ENCODE peak calls at places on chromosomes 12 and 14, in five cellular contexts. N is upper lobe of left lung, R is breast epithelium, L is K562, W is stomach. Q is an unnamed sample.

GRCh38 chr12:88266851-88267360 is 124.8 kb downstream of the TMTC3 start:
- DNase-seq in R (no peak), N (no peak), W (no peak), L (no peak), Q (no peak)

GRCh38 chr12:104699489-104700194 is 242.9 kb downstream of the CHST11 start:
- DNase-seq in R (no peak), N (no peak), L (no peak), W (no peak), Q (no peak)

GRCh38 chr14:24054646-24055045 is 2.8 kb downstream of the CARMIL3 start:
- DNase-seq in L (no peak), N (peak; percentile 9), R (no peak), W (no peak), Q (no peak)

GRCh38 chr14:23418021-23418420 is 9.9 kb upstream of the MYH6 start:
- DNase-seq in R (no peak), L (no peak), W (no peak), N (no peak), Q (no peak)

GRCh38 chr12:132869551-132869950 is 17.9 kb downstream of the CHFR start:
- DNase-seq in R (no peak), L (no peak), N (no peak), W (no peak), Q (no peak)

GRCh38 chr12:79016181-79016580 is 151.6 kb downstream of the SYT1 start:
- DNase-seq in R (no peak), L (no peak), W (no peak), N (no peak), Q (no peak)

GRCh38 chr14:56219666-56220413 is 101.6 kb downstream of the PELI2 start:
- DNase-seq in N (no peak), L (peak; percentile 89), R (no peak), W (no peak), Q (no peak)

GRCh38 chr14:104935026-104935650 is 10.5 kb downstream of the PLD4 start:
- DNase-seq in L (no peak), W (no peak), N (no peak), R (peak; percentile 32), Q (no peak)

GRCh38 chr12:129659927-129660326 is 243.9 kb downstream of the TMEM132D start:
- DNase-seq in R (no peak), W (no peak), L (peak; percentile 61), N (no peak), Q (no peak)

GRCh38 chr12:129660961-129661360 is 242.9 kb downstream of the TMEM132D start:
- DNase-seq in L (peak; percentile 13), N (no peak), R (no peak), W (no peak), Q (no peak)

GRCh38 chr12:129662184-129662583 is 241.6 kb downstream of the TMEM132D start:
- DNase-seq in L (no peak), W (no peak), R (no peak), N (no peak), Q (no peak)

GRCh38 chr12:129665414-129665813 is 238.4 kb downstream of the TMEM132D start:
- DNase-seq in L (no peak), W (no peak), R (no peak), N (no peak), Q (no peak)
- TF ChIP-seq POLR2AphosphoS5 in L (no peak), W (no peak), R (no peak), N (no peak), Q (no peak)

GRCh38 chr14:73695997-73696396 is 18.2 kb downstream of the PNMA1 start:
- DNase-seq in R (no peak), L (no peak), W (no peak), N (no peak), Q (no peak)
- H3K4me3 ChIP-seq in R (no peak overlapping the region), L (no peak overlapping the region), W (no peak overlapping the region), N (no peak overlapping the region), Q (no peak overlapping the region)

DNA sequence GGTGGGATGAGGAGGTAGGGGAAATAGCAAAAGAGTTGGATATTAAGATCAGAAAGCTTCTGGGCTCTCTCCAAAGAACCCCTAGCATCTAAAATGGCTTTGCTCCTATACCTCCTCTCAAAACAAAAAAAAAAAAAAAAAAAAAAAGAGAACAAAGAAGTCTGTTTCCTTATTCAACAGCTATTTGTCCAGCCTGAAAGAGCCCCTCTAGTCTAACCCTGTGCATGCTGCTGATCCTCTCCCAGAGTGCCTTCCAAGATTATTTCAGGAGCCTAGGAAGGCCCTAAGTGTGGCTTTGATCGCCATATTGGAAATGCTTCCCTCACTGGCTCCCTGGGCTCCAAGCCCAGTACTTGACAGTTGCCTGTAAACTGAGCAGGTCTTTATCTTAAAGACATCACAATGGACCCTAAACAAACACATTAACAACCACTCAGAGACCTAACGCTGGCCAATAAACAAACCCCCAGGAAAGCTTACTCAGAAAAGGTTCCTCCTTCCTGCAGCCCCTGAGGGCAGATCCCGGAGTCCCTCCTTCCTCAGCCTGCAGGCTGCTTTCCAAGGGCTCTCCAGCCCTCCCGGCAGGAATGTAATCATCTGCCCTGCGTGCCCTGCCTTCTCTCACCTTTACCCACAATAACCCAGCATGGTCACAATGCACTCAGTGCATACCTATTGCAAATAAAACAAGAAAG is 17.4 kb upstream of the COL2A1 start:
- DNase-seq in N (peak; percentile 30), R (no peak), L (no peak), W (peak; percentile 55), Q (no peak)
- H3K27ac ChIP-seq in N (no peak overlapping the region), R (no peak overlapping the region), L (no peak overlapping the region), W (no peak overlapping the region), Q (no peak overlapping the region)

GRCh38 chr12:56041579-56042429 is at the start of gene RPS26:
- DNase-seq in N (peak; percentile 97), W (peak; percentile 95), R (peak; percentile 96), L (peak; percentile 100), Q (peak; percentile 99)

GRCh38 chr12:56040963-56041578 is 647 bp upstream of the RPS26 start:
- DNase-seq in L (no peak), W (no peak), R (no peak), N (no peak), Q (no peak)

GRCh38 chr12:56042430-56043203 is 899 bp downstream of the RPS26 start:
- DNase-seq in N (no peak), R (no peak), L (no peak), W (no peak), Q (no peak)

GRCh38 chr12:56046027-56046780 is 4.5 kb downstream of the RPS26 start:
- DNase-seq in L (peak; percentile 27), R (no peak), N (no peak), W (no peak), Q (no peak)
- TF ChIP-seq POLR2AphosphoS5 in L (peak; percentile 19), R (no peak), N (no peak), W (no peak), Q (no peak)

DNA sequence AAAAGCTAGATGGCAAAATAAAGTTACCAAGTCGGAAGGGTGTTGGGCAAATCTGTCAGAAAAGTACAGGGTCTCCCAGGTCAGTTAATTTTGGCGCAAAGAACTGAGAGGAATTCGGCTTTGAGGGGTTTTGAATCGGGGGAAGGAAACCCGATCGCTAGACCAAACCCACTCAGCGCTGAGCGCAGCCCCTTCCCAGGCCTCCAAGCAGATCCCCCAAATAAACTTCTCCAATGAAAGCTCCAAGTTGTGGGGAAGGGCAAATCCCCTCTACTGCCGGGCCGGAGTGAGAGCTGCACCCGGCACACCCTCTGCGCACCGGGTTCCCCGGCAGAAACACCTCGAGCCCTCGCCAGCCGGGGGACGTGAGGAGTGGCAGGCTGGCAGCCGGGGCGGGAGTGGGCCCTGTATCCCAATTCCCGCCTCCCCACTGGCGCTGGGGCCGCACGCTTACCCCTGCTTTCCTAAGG is 443 bp downstream of the E2F7 start:
- DNase-seq in W (no peak), L (no peak), N (no peak), R (no peak), Q (no peak)
- H3K4me3 ChIP-seq in W (peak overlapping the region; percentile 84), L (peak overlapping the region; percentile 89), N (peak overlapping the region; percentile 80), R (peak overlapping the region; percentile 67), Q (peak overlapping the region; percentile 75)

GRCh38 chr12:6764011-6764828 is 1.9 kb upstream of the PTMS start:
- DNase-seq in R (peak; percentile 96), N (peak; percentile 96), L (peak; percentile 93), W (peak; percentile 86), Q (peak; percentile 54)
- H3K27ac ChIP-seq in R (peak overlapping the region; percentile 100), N (peak overlapping the region; percentile 85), L (peak overlapping the region; percentile 65), W (peak overlapping the region; percentile 85), Q (no peak overlapping the region)

DNA sequence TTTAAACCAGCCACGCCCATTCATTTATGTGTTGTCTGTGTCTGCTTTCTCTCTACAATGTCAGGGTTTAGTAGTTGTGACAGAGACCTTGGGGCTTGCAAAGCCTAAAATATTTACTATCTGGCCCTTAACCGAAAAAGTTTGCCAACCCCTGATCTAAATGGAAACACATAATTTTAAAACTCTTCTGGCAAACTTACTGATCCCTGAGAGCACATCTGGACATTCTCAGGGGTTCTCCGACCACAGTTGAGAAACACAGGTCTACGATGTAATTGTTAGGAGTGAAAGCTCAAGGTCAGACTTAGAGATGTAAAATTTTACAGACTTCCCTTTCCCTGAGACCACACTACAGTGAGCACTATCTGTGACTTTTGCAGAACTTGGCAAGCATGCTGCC is 21.4 kb downstream of the TMTC2 start:
- DNase-seq in W (no peak), R (no peak), N (no peak), L (no peak), Q (no peak)
- TF ChIP-seq POLR2AphosphoS5 in W (no peak), R (peak; percentile 15), N (no peak), L (no peak), Q (no peak)

GRCh38 chr12:12336049-12336411 is 14.0 kb downstream of the MANSC1 start:
- DNase-seq in R (no peak), N (peak; percentile 71), W (peak; percentile 42), L (no peak), Q (no peak)

GRCh38 chr12:12334710-12335040 is 15.4 kb downstream of the MANSC1 start:
- DNase-seq in R (no peak), N (no peak), W (peak; percentile 10), L (no peak), Q (no peak)

GRCh38 chr12:12333980-12334709 is 15.9 kb downstream of the MANSC1 start:
- DNase-seq in L (peak; percentile 64), N (peak; percentile 82), W (peak; percentile 65), R (no peak), Q (no peak)

GRCh38 chr12:12336511-12336910 is 13.5 kb downstream of the MANSC1 start:
- DNase-seq in N (no peak), L (no peak), W (no peak), R (no peak), Q (no peak)

GRCh38 chr12:12338528-12339168 is 11.4 kb downstream of the MANSC1 start:
- DNase-seq in R (no peak), W (no peak), L (no peak), N (no peak), Q (peak; percentile 18)
- H3K4me3 ChIP-seq in R (no peak overlapping the region), W (no peak overlapping the region), L (no peak overlapping the region), N (no peak overlapping the region), Q (no peak overlapping the region)

GRCh38 chr14:68522510-68523325 is 270.1 kb downstream of the ZFP36L1 start:
- DNase-seq in W (no peak), R (no peak), N (no peak), L (no peak), Q (no peak)
- H3K27ac ChIP-seq in W (peak overlapping the region; percentile 85), R (peak overlapping the region; percentile 87), N (peak overlapping the region; percentile 75), L (no peak overlapping the region), Q (no peak overlapping the region)

Q was measured in HL-60.